ENCODE peak calls at places on chromosome 21, in four cellular contexts. One of them, this sample, is unnamed.

GRCh38 chr21:36150192-36150711 is 6.4 kb upstream of the DOP1B start:
- DNase-seq in tibial artery: peak
- DNase-seq in lower leg skin: no peak
- DNase-seq in coronary artery: no peak
- DNase-seq in this sample: no peak

GRCh38 chr21:35528109-35529042 is 479.3 kb upstream of the RUNX1 start:
- DNase-seq in lower leg skin: no peak
- DNase-seq in coronary artery: no peak
- DNase-seq in tibial artery: peak
- DNase-seq in this sample: peak

GRCh38 chr21:15730484-15731242 is 881 bp downstream of the USP25 start:
- DNase-seq in tibial artery: no peak
- DNase-seq in lower leg skin: no peak
- DNase-seq in coronary artery: no peak
- DNase-seq in this sample: no peak

GRCh38 chr21:25658427-25658980 is 19.4 kb downstream of the JAM2 start:
- DNase-seq in tibial artery: no peak
- DNase-seq in coronary artery: no peak
- DNase-seq in lower leg skin: no peak
- DNase-seq in this sample: no peak

GRCh38 chr21:31335957-31336738 is 7.9 kb downstream of the TIAM1 start:
- DNase-seq in lower leg skin: no peak
- DNase-seq in tibial artery: no peak
- DNase-seq in coronary artery: no peak
- DNase-seq in this sample: no peak

GRCh38 chr21:40967771-40968170 is 120.8 kb upstream of the DSCAM start:
- DNase-seq in coronary artery: no peak
- DNase-seq in tibial artery: no peak
- DNase-seq in lower leg skin: no peak
- DNase-seq in this sample: no peak

GRCh38 chr21:29208666-29209059 is 78.2 kb downstream of the MAP3K7CL start:
- DNase-seq in lower leg skin: no peak
- DNase-seq in tibial artery: no peak
- DNase-seq in coronary artery: no peak
- DNase-seq in this sample: no peak

GRCh38 chr21:34916446-34916845 is 132.7 kb downstream of the RUNX1 start:
- DNase-seq in coronary artery: no peak
- DNase-seq in lower leg skin: no peak
- DNase-seq in tibial artery: no peak
- DNase-seq in this sample: no peak

DNA sequence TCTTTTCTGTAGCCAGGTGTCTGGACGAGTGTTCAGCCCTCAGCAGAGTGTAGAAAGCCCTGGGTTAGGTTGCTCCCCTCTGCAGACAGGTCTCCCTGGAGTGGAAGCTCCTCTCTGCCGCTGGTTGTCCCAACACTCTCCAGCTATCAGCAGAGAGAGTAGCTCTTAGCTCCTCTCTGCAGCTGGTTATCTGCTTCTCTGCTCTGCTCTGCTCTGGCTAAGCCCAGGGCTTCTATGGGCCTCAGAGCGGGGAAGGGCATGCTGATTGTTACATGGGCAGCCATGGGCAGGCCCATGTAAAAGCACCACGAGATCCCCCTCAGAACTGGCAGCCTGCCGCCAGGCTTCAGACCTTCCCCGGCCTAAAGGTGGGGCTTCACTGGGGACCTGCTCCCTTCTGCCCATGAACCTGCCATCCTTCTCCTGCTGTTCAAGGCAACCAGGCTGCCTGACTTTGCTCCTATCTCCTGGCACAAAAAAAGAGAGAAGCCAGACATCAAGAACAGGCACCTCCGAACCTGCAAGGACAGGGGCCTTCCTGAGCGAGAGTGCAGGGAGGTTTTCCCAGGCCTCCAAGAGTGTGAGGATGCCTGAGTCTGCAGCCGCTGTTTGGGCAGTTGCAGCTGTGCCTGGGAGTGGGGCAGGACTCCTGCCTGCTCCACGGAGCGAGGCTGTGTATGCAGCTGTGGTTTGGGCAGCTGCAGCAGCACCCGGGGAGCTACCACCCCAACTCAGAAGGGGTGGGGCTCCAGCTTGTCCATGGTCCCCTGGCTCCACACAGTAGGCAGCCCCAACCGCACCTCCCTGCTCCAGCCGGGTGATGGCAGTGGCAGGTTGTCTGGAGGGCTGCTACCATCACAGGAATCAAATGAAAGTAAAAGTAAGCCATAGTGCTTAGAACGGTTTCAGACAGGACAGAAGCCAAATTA is 973.7 kb downstream of the LTN1 start:
- DNase-seq in coronary artery: no peak
- DNase-seq in lower leg skin: no peak
- DNase-seq in tibial artery: no peak
- DNase-seq in this sample: peak
- TF ChIP-seq CTCF in coronary artery: no peak
- TF ChIP-seq CTCF in lower leg skin: no peak
- TF ChIP-seq CTCF in tibial artery: no peak
- TF ChIP-seq CTCF in this sample: peak

DNA sequence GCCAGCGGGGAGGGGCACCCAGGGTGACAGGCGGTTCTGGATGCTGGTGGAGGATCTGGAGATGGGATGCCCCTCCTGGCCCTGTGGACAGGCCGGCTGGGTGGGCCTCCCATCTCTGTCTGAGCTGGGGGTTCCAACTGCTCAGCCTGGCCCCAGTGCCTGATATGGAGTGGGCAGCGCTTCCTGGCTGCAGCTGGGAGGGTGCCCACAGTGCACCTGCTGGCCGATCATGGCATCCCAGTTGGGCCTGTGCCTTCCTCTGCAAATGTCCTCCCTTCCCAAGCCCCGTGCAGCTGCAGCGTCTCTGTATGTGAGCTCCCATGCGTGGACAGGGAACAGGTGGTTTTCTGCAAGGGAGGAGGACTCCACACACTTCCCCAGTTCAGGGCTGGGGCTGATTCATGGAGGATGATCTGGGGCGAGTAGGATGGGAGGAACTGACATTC is 2.1 kb downstream of the PFKL start:
- DNase-seq in tibial artery: no peak
- DNase-seq in coronary artery: no peak
- DNase-seq in lower leg skin: no peak
- DNase-seq in this sample: no peak
- TF ChIP-seq CTCF in tibial artery: no peak
- TF ChIP-seq CTCF in coronary artery: no peak
- TF ChIP-seq CTCF in lower leg skin: no peak
- TF ChIP-seq CTCF in this sample: peak

DNA sequence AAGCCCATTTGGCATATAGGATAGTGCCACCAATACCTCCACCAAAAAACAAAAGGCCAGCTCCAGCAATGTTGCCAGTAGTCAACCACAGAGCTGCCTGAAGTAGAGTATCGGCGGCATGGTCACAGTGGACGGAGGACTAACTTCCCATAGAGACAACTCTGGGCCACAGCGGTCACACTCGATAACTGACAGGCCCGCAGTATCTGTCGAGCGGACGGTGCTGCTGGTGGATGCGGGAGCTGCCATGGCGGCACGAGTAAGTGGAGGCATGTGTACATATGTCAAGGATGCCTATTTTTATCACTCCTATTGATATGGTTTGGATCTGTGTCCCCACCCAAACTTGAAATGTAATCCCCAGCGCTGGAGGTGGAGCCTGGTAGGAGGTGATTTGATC is 4.1 kb downstream of the KRTAP12-1 start:
- DNase-seq in coronary artery: no peak
- DNase-seq in lower leg skin: no peak
- DNase-seq in tibial artery: peak
- DNase-seq in this sample: no peak
- TF ChIP-seq CTCF in coronary artery: no peak
- TF ChIP-seq CTCF in lower leg skin: no peak
- TF ChIP-seq CTCF in tibial artery: no peak
- TF ChIP-seq CTCF in this sample: no peak

GRCh38 chr21:46118871-46119564 is 21.1 kb downstream of the COL6A2 start:
- DNase-seq in coronary artery: peak
- DNase-seq in tibial artery: peak
- DNase-seq in lower leg skin: no peak
- DNase-seq in this sample: peak

GRCh38 chr21:46116846-46117585 is 19.1 kb downstream of the COL6A2 start:
- DNase-seq in coronary artery: peak
- DNase-seq in tibial artery: peak
- DNase-seq in lower leg skin: no peak
- DNase-seq in this sample: peak

GRCh38 chr21:46118305-46118870 is 20.5 kb downstream of the COL6A2 start:
- DNase-seq in lower leg skin: no peak
- DNase-seq in coronary artery: peak
- DNase-seq in tibial artery: peak
- DNase-seq in this sample: peak

GRCh38 chr21:46116189-46116845 is 18.4 kb downstream of the COL6A2 start:
- DNase-seq in tibial artery: peak
- DNase-seq in lower leg skin: no peak
- DNase-seq in coronary artery: peak
- DNase-seq in this sample: no peak

DNA sequence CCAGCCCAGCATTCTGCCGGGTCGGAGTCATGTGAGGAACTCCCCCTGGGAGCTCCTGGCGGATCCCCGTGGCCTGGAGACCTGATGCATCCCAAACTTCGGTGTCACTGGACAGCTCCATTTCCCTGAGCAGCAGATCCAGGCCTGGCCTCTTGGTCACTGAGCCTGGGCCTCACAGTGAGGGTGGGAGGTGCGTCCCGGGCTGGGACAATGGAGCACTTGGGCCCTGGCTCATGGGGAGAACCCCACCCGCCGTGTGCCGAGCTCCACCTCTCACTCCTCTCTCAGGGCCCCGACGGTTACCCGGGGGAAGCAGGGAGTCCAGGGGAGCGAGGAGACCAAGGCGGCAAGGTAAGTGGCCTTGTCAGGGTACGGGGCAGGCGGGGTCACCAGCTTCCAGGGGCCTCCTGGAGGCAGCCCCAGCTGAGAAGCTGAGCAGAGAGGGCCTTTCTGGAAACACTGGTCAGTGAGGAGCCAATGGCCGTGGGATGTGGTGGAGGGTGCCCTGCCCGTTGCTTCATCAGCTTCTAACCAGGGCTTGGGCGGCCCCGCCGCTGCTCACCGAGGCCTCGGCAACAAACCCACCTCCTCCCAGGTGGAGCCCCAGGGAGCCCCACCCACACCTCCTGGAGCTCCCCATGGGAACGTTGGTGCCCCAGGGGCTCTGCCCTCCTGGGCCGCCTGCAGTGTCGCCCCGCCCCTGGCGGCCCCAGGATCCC is 19.8 kb downstream of the COL6A2 start:
- DNase-seq in coronary artery: peak
- DNase-seq in lower leg skin: no peak
- DNase-seq in tibial artery: no peak
- DNase-seq in this sample: no peak
- TF ChIP-seq CTCF in coronary artery: no peak
- TF ChIP-seq CTCF in lower leg skin: no peak
- TF ChIP-seq CTCF in tibial artery: no peak
- TF ChIP-seq CTCF in this sample: no peak

GRCh38 chr21:45613396-45613795 is 30.1 kb upstream of the PCBP3 start:
- DNase-seq in tibial artery: peak
- DNase-seq in lower leg skin: no peak
- DNase-seq in coronary artery: no peak
- DNase-seq in this sample: no peak
- TF ChIP-seq CTCF in tibial artery: no peak
- TF ChIP-seq CTCF in lower leg skin: no peak
- TF ChIP-seq CTCF in coronary artery: no peak
- TF ChIP-seq CTCF in this sample: no peak

GRCh38 chr21:24552491-24552890 is 1054.8 kb downstream of the MRPL39 start:
- DNase-seq in coronary artery: no peak
- DNase-seq in lower leg skin: no peak
- DNase-seq in tibial artery: no peak
- DNase-seq in this sample: no peak
- TF ChIP-seq CTCF in coronary artery: no peak
- TF ChIP-seq CTCF in lower leg skin: no peak
- TF ChIP-seq CTCF in tibial artery: no peak
- TF ChIP-seq CTCF in this sample: no peak

DNA sequence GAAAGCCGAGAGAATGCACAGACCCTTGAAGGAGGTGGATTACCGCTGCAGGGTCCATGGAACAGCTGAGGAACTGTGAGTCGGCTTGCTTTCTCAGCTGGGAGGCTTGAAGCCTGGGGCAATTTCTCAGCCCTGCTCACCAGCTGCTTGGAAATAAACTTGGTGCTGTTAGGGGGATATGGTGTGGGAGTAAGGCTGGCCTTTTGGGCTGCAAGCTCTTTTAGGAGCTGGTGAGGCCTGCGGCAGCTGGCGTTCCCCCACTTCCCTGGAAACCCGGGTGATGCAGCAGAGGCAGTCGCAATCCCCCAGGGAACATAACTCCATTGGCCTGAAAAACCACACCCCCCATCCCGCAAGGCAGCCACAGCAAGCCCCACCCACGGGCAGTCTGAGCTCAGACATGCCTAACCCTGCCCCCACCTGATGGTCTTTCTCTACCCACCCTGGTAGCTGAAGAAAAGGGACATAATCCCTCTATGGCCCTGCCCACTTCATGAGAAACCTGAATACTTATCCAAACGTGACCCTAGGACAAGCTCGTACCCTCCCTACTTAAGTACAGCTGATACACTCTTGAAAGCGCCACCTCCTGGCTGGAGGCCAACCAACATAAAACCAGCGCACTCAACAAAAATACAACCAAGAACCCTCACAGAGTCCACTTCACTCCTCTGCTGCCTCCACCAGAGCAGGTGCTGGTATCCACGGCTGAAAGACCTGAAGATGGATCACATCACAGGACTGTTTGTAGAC is 1995.8 kb downstream of the NCAM2 start:
- DNase-seq in tibial artery: no peak
- DNase-seq in coronary artery: no peak
- DNase-seq in lower leg skin: no peak
- DNase-seq in this sample: no peak
- TF ChIP-seq CTCF in tibial artery: no peak
- TF ChIP-seq CTCF in coronary artery: no peak
- TF ChIP-seq CTCF in lower leg skin: no peak
- TF ChIP-seq CTCF in this sample: no peak

DNA sequence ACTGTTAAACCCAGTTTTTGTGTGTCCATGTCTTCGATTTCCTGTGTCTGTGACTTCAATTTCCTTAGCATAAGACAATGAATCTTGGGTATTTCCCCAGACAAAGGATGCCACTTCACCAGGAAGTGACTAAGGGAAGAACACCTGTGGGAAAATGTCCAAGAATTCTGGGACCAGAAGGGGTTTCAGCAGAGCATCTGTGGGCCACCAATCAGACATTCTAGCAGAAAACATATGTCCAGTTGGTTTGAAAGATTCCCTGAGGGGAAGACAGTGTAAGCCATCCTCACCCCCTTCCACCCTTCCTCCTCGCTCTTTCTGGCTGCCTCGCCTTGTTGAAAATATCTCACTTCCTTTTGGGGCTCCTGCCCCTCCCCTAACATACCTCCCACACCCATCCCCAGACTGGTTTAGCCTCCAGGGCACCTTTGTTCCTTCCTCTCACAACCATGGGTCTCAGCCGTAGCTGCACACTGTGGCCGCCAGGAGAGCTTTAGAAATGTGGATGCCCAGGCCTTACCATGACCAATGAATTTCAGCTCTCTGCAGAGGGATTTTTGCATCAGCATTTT is 25.5 kb upstream of the IFNAR1 start:
- DNase-seq in tibial artery: no peak
- DNase-seq in coronary artery: no peak
- DNase-seq in lower leg skin: no peak
- DNase-seq in this sample: no peak
- TF ChIP-seq CTCF in tibial artery: no peak
- TF ChIP-seq CTCF in coronary artery: no peak
- TF ChIP-seq CTCF in lower leg skin: no peak
- TF ChIP-seq CTCF in this sample: no peak

GRCh38 chr21:32585042-32585710 is at the start of gene TCP10L:
- DNase-seq in lower leg skin: no peak
- DNase-seq in coronary artery: no peak
- DNase-seq in tibial artery: no peak
- DNase-seq in this sample: no peak
- TF ChIP-seq CTCF in lower leg skin: no peak
- TF ChIP-seq CTCF in coronary artery: no peak
- TF ChIP-seq CTCF in tibial artery: no peak
- TF ChIP-seq CTCF in this sample: no peak